ENCODE peak calls at places on chromosome 14, in four cellular contexts. S is A549, T is suprapubic skin, A is heart right ventricle. G is an unnamed sample. For H3K4me1, the result is how much of the 10 kb centered on the place peaks cover.

GRCh38 chr14:37150414-37150813 is 22.0 kb downstream of the SLC25A21 start:
- DNase-seq in T (no peak), S (peak), A (no peak), G (no peak)

GRCh38 chr14:69055125-69055524 is 76.0 kb upstream of the ACTN1 start:
- DNase-seq in A (no peak), T (no peak), S (no peak), G (no peak)

GRCh38 chr14:95816539-95816938 is 60.1 kb upstream of the TUNAR start:
- DNase-seq in A (no peak), S (no peak), T (no peak), G (no peak)

GRCh38 chr14:77862154-77862783 is 62.4 kb downstream of the ADCK1 start:
- DNase-seq in T (peak), S (peak), A (peak), G (no peak)

GRCh38 chr14:69877492-69877891 is 1.7 kb upstream of the SMOC1 start:
- DNase-seq in T (no peak), A (no peak), S (peak), G (no peak)

GRCh38 chr14:90495357-90496276 is 98.8 kb downstream of the CALM1 start:
- DNase-seq in A (no peak), T (no peak), S (peak), G (no peak)

GRCh38 chr14:87745507-87746118 is 247.4 kb downstream of the GALC start:
- DNase-seq in S (peak), T (no peak), A (no peak), G (no peak)

GRCh38 chr14:33207467-33208015 is 268.9 kb downstream of the NPAS3 start:
- DNase-seq in S (no peak), A (no peak), T (no peak), G (no peak)

GRCh38 chr14:50717826-50718225 is 49.7 kb upstream of the SAV1 start:
- DNase-seq in S (no peak), A (no peak), T (no peak), G (no peak)

GRCh38 chr14:101780887-101781239 is 19.4 kb downstream of the PPP2R5C start:
- DNase-seq in A (no peak), T (no peak), S (no peak), G (no peak)

GRCh38 chr14:34649344-34649743 is 19.4 kb upstream of the SNX6 start:
- DNase-seq in S (peak), A (no peak), T (no peak), G (no peak)

GRCh38 chr14:63893701-63894458 is 41.1 kb downstream of the SYNE2 start:
- DNase-seq in S (peak), T (no peak), A (peak), G (no peak)

GRCh38 chr14:27134200-27134599 is 536.4 kb upstream of the NOVA1 start:
- DNase-seq in T (no peak), A (no peak), S (no peak), G (no peak)

GRCh38 chr14:45211295-45211694 is 41.7 kb downstream of the MIS18BP1 start:
- DNase-seq in T (no peak), A (no peak), S (no peak), G (no peak)

GRCh38 chr14:93889739-93890138 is 37.4 kb upstream of the FAM181A start:
- DNase-seq in T (no peak), A (no peak), S (no peak), G (no peak)

GRCh38 chr14:65939184-65939583 is 526.7 kb downstream of the FUT8 start:
- DNase-seq in T (no peak), S (no peak), A (no peak), G (no peak)

GRCh38 chr14:50062438-50063039 is 53.8 kb downstream of the VCPKMT start:
- DNase-seq in A (no peak), S (peak), T (no peak), G (peak)

GRCh38 chr14:92040431-92041040 is 677 bp upstream of the TRIP11 start:
- DNase-seq in S (peak), T (no peak), A (no peak), G (no peak)

GRCh38 chr14:100737526-100737925 is 10.8 kb downstream of the DLK1 start:
- DNase-seq in T (peak), A (no peak), S (no peak), G (peak)

GRCh38 chr14:66443785-66444184 is 42.4 kb upstream of the CCDC196 start:
- DNase-seq in A (no peak), T (no peak), S (no peak), G (no peak)

GRCh38 chr14:31992051-31992450 is 85.1 kb upstream of the ARHGAP5 start:
- DNase-seq in T (no peak), A (no peak), S (peak), G (no peak)

GRCh38 chr14:76502219-76502618 is 126.3 kb downstream of the ESRRB start:
- DNase-seq in A (no peak), S (no peak), T (no peak), G (no peak)

GRCh38 chr14:74362361-74362915 is 14.2 kb downstream of the VRTN start:
- DNase-seq in S (peak), T (peak), A (peak), G (no peak)

GRCh38 chr14:60179296-60179924 is 14.2 kb upstream of the DHRS7 start:
- DNase-seq in A (no peak), S (peak), T (no peak), G (no peak)

GRCh38 chr14:20820063-20820904 is 17.6 kb upstream of the RNASE1 start:
- DNase-seq in A (no peak), S (no peak), T (no peak), G (no peak)

GRCh38 chr14:104424406-104425072 is 155.0 kb upstream of the C14orf180 start:
- DNase-seq in A (peak), S (no peak), T (peak), G (no peak)

GRCh38 chr14:63295991-63296630 is 22.6 kb downstream of the GPHB5 start:
- DNase-seq in T (no peak), S (no peak), A (no peak), G (no peak)

GRCh38 chr14:77186911-77187648 is 5.5 kb downstream of the TMEM63C start:
- DNase-seq in A (no peak), S (peak), T (no peak), G (no peak)

GRCh38 chr14:91246051-91246852 is 1.7 kb upstream of the GPR68 start:
- DNase-seq in A (no peak), T (no peak), S (no peak), G (no peak)

GRCh38 chr14:84670801-84671200 is 859.1 kb upstream of the FLRT2 start:
- DNase-seq in A (no peak), S (no peak), T (no peak), G (no peak)

GRCh38 chr14:68703093-68703492 is 89.8 kb downstream of the ZFP36L1 start:
- DNase-seq in T (no peak), S (peak), A (no peak), G (no peak)

GRCh38 chr14:57492859-57493258 is 798 bp downstream of the CCDC198 start:
- DNase-seq in S (peak), T (no peak), A (no peak), G (no peak)

GRCh38 chr14:35829449-35829848 is 3.3 kb downstream of the BRMS1L start:
- DNase-seq in T (no peak), S (no peak), A (no peak), G (no peak)
- H3K4me1 ChIP-seq in T (under half), S (under half), A (under half), G (under half)

GRCh38 chr14:81673930-81674329 is 140.3 kb upstream of the SEL1L start:
- DNase-seq in T (no peak), A (no peak), S (no peak), G (no peak)

GRCh38 chr14:81669308-81669707 is 135.7 kb upstream of the SEL1L start:
- DNase-seq in S (no peak), A (no peak), T (no peak), G (no peak)

DNA sequence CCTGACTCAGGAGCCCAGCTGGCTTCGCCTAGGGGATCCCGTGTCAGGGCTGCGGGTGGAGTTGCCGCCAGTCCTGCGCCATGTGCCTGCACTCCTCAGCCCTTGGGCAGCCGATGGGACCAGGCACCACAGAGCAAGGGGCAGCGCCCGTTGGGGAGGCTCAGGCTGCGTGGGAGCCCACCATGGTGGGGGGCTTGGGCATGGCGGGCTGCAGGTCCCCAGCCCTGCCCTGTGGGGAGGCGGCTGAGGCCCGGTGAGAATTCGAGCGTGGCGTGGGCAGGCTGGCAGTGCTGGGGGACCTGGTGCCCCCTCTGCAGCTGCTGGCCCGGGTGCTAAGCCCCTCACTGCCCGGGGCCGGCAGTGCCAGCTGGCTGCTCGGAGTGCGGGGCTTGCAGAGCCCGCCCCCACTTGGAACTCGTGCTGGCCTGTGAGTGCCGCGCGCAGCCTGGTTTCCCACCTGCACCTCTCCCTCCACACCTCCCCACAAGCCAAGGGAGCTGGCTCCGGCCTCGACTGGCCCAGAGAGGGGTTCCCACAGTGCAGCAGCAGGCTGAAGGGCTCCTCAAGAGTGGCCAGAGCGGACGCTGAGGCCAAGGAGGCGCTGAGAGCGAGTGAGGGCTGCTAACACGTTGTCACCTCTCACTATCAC is 135.1 kb upstream of the SEL1L start:
- DNase-seq in S (no peak), T (no peak), A (no peak), G (no peak)
- H3K4me1 ChIP-seq in S (under half), T (under half), A (under half), G (under half)

DNA sequence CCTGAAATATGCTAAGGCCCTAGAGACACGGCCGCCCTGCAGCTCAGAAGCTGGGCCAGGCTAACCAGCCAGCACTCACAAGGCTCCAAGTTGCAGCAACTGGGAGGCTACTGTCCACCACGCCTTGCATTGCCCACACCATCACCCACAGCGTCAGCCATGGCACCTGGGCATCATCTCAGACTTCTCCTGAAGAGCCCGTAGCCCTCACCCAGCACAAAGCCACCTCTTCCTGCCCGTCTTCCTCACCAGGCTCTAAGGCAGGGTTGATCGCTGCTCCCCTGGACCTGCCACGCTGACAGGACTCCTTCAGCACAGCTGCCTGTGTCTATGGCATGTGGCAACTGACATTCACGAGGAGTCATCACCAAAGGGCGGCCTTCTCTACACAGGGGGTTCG is 38.1 kb downstream of the CDC42BPB start:
- DNase-seq in S (no peak), A (no peak), T (no peak), G (no peak)
- H3K4me1 ChIP-seq in S (under half), A (under half), T (half or more), G (under half)

GRCh38 chr14:54777395-54777794 is 125.2 kb downstream of the GCH1 start:
- DNase-seq in T (no peak), A (no peak), S (no peak), G (no peak)
- H3K4me1 ChIP-seq in T (under half), A (under half), S (under half), G (under half)

DNA sequence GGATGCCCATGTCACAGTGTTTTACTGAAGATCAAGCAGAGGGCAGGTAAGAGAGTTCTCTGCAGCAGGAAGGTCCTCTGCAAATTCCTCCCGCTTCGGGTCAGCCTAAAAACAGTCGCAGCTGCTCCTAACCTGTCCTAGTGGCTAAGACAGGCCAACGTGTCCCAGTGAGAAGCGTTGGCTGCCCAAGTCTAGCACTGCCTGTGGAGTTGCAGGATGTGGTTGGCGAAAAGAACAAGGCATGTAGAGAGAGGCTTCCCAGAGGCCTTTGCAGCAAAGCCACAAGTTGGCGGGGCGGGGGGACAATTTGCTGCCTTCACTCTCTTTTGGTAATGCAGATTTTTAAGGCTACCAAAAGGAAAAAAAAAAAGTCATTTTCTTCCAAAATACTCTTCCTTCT is 340.1 kb downstream of the BCL11B start:
- DNase-seq in T (peak), A (no peak), S (no peak), G (no peak)
- H3K4me1 ChIP-seq in T (under half), A (under half), S (under half), G (under half)

G was measured in ascending aorta.